ENCODE peak calls at places on chromosomes 11 and 22, in ten cellular contexts. F, P, S, M, T, B, K, N, L and I are unnamed samples.

GRCh38 chr22:29031236-29031982 is 30.2 kb downstream of the C22orf31 start:
- DNase-seq in F (no peak), P (no peak), S (peak), M (peak), T (peak), B (peak), K (peak), N (peak), L (peak), I (peak)

GRCh38 chr11:95512177-95512576 is 277.4 kb downstream of the FAM76B start:
- DNase-seq in F (no peak), P (no peak), S (no peak), M (peak), T (no peak), B (no peak), K (peak), N (peak), L (peak), I (no peak)

GRCh38 chr11:71332046-71332445 is 79.7 kb upstream of the SHANK2 start:
- DNase-seq in F (no peak), P (no peak), S (no peak), M (no peak), T (no peak), B (no peak), K (no peak), N (no peak), L (no peak), I (no peak)

GRCh38 chr11:416757-417621 is 2.2 kb upstream of the SIGIRR start:
- DNase-seq in F (peak), P (no peak), S (peak), M (no peak), T (peak), B (peak), K (peak), N (peak), L (no peak), I (no peak)

GRCh38 chr11:2074266-2074825 is 64.8 kb downstream of the IGF2 start:
- DNase-seq in F (no peak), P (no peak), S (peak), M (no peak), T (no peak), B (no peak), K (no peak), N (peak), L (no peak), I (no peak)

GRCh38 chr11:110728883-110729282 is 16.6 kb upstream of the ARHGAP20 start:
- DNase-seq in F (no peak), P (no peak), S (no peak), M (peak), T (no peak), B (no peak), K (no peak), N (peak), L (no peak), I (no peak)

GRCh38 chr11:66467034-66467659 is 442 bp downstream of the PELI3 start:
- DNase-seq in F (peak), P (no peak), S (no peak), M (no peak), T (no peak), B (peak), K (peak), N (peak), L (no peak), I (no peak)

GRCh38 chr11:109508185-109508584 is 86.2 kb downstream of the C11orf87 start:
- DNase-seq in F (peak), P (no peak), S (no peak), M (no peak), T (no peak), B (no peak), K (no peak), N (no peak), L (no peak), I (no peak)

GRCh38 chr22:40325315-40325714 is 21.0 kb upstream of the ADSL start:
- DNase-seq in F (no peak), P (no peak), S (no peak), M (no peak), T (peak), B (no peak), K (no peak), N (no peak), L (no peak), I (no peak)

GRCh38 chr11:1485504-1485885 is 1.1 kb downstream of the MOB2 start:
- DNase-seq in F (no peak), P (no peak), S (no peak), M (no peak), T (no peak), B (peak), K (no peak), N (no peak), L (no peak), I (no peak)

GRCh38 chr11:2780850-2781412 is 81.1 kb upstream of the KCNQ1OT1 start:
- DNase-seq in F (no peak), P (no peak), S (no peak), M (no peak), T (no peak), B (no peak), K (no peak), N (no peak), L (no peak), I (no peak)

GRCh38 chr11:67491276-67492068 is 8.6 kb downstream of the AIP start:
- DNase-seq in F (no peak), P (no peak), S (no peak), M (no peak), T (no peak), B (no peak), K (no peak), N (no peak), L (no peak), I (no peak)

GRCh38 chr22:20946991-20947390 is 20.1 kb upstream of the AIFM3 start:
- DNase-seq in F (no peak), P (no peak), S (no peak), M (no peak), T (no peak), B (no peak), K (no peak), N (no peak), L (no peak), I (no peak)

GRCh38 chr22:27523711-27524110 is 277.8 kb downstream of the MN1 start:
- DNase-seq in F (no peak), P (no peak), S (no peak), M (no peak), T (no peak), B (no peak), K (no peak), N (no peak), L (no peak), I (no peak)

GRCh38 chr22:23926561-23926960 is 32.4 kb downstream of the MIF start:
- DNase-seq in F (no peak), P (no peak), S (peak), M (no peak), T (no peak), B (no peak), K (no peak), N (no peak), L (no peak), I (no peak)

GRCh38 chr11:27370374-27370773 is 7.4 kb upstream of the CCDC34 start:
- DNase-seq in F (no peak), P (no peak), S (no peak), M (no peak), T (no peak), B (no peak), K (no peak), N (no peak), L (no peak), I (no peak)

GRCh38 chr22:49768077-49768476 is 59.6 kb downstream of the BRD1 start:
- DNase-seq in F (no peak), P (no peak), S (no peak), M (no peak), T (no peak), B (peak), K (no peak), N (no peak), L (no peak), I (no peak)

GRCh38 chr11:6568191-6568918 is 35.1 kb downstream of the RRP8 start:
- DNase-seq in F (peak), P (no peak), S (peak), M (no peak), T (no peak), B (peak), K (peak), N (peak), L (no peak), I (peak)

GRCh38 chr11:1204381-1205101 is 18.3 kb upstream of the MUC5B start:
- DNase-seq in F (no peak), P (no peak), S (peak), M (no peak), T (no peak), B (peak), K (no peak), N (no peak), L (no peak), I (no peak)

GRCh38 chr22:44085743-44086741 is 61.9 kb downstream of the PARVB start:
- DNase-seq in F (peak), P (no peak), S (peak), M (no peak), T (no peak), B (peak), K (peak), N (peak), L (peak), I (no peak)

GRCh38 chr11:121366970-121367369 is 74.4 kb downstream of the SC5D start:
- DNase-seq in F (peak), P (no peak), S (no peak), M (no peak), T (no peak), B (no peak), K (no peak), N (no peak), L (no peak), I (no peak)

GRCh38 chr11:79436911-79437273 is 3.9 kb downstream of the TENM4 start:
- DNase-seq in F (no peak), P (no peak), S (peak), M (no peak), T (no peak), B (no peak), K (no peak), N (no peak), L (no peak), I (no peak)

GRCh38 chr11:46116007-46116711 is 5.1 kb downstream of the PHF21A start:
- DNase-seq in F (no peak), P (no peak), S (no peak), M (no peak), T (no peak), B (no peak), K (no peak), N (no peak), L (no peak), I (no peak)

GRCh38 chr11:57480409-57481137 is 20.2 kb downstream of the RTN4RL2 start:
- DNase-seq in F (peak), P (no peak), S (peak), M (no peak), T (peak), B (peak), K (no peak), N (peak), L (no peak), I (no peak)

GRCh38 chr11:130413383-130414106 is 14.9 kb downstream of the ADAMTS8 start:
- DNase-seq in F (peak), P (no peak), S (no peak), M (peak), T (no peak), B (no peak), K (peak), N (peak), L (no peak), I (peak)

GRCh38 chr11:60993611-60994010 is 22.1 kb downstream of the CD6 start:
- DNase-seq in F (peak), P (no peak), S (no peak), M (no peak), T (no peak), B (no peak), K (no peak), N (no peak), L (no peak), I (no peak)

GRCh38 chr11:704799-705645 is 1.0 kb upstream of the EPS8L2 start:
- DNase-seq in F (no peak), P (no peak), S (peak), M (no peak), T (no peak), B (no peak), K (no peak), N (no peak), L (no peak), I (no peak)

GRCh38 chr11:64659417-64660144 is 63.4 kb downstream of the NRXN2 start:
- DNase-seq in F (no peak), P (no peak), S (no peak), M (peak), T (no peak), B (no peak), K (peak), N (peak), L (no peak), I (peak)

GRCh38 chr11:70631624-70632047 is 233.3 kb downstream of the CTTN start:
- DNase-seq in F (peak), P (no peak), S (no peak), M (no peak), T (no peak), B (no peak), K (no peak), N (no peak), L (no peak), I (no peak)

GRCh38 chr11:126991596-126991995 is 9.0 kb downstream of the KIRREL3 start:
- DNase-seq in F (no peak), P (no peak), S (no peak), M (no peak), T (no peak), B (no peak), K (no peak), N (peak), L (no peak), I (no peak)

GRCh38 chr11:73271936-73272679 is at the start of gene P2RY6:
- DNase-seq in F (peak), P (no peak), S (peak), M (no peak), T (no peak), B (no peak), K (peak), N (peak), L (no peak), I (no peak)

GRCh38 chr11:67056640-67057409 is at the start of gene RHOD:
- DNase-seq in F (no peak), P (no peak), S (peak), M (no peak), T (peak), B (peak), K (peak), N (peak), L (no peak), I (no peak)

GRCh38 chr11:75563978-75564552 is 2.0 kb downstream of the SERPINH1 start:
- DNase-seq in F (no peak), P (no peak), S (peak), M (no peak), T (no peak), B (peak), K (peak), N (peak), L (no peak), I (no peak)

GRCh38 chr11:95699631-95700470 is 89.7 kb downstream of the FAM76B start:
- DNase-seq in F (no peak), P (no peak), S (no peak), M (no peak), T (peak), B (no peak), K (no peak), N (peak), L (no peak), I (no peak)

GRCh38 chr11:36264601-36265344 is 24.5 kb downstream of the COMMD9 start:
- DNase-seq in F (peak), P (no peak), S (no peak), M (no peak), T (no peak), B (no peak), K (no peak), N (no peak), L (no peak), I (no peak)